ENCODE peak calls at places on chromosomes 1 and 21, in seven cellular contexts. E is heart right ventricle; L is stomach; R is aorta; I is effector memory CD4-positive, alpha-beta T cell; M is Panc1; Q is fibroblast of lung. V is an unnamed sample. For H3K4me1, the result is how much of the 10 kb centered on the place peaks cover.

GRCh38 chr1:203170625-203171330 is 4.8 kb downstream of the MYBPH start:
- DNase-seq in R (no peak), I (no peak), M (no peak), E (no peak), Q (no peak), L (no peak), V (no peak)

GRCh38 chr1:154809436-154810413 is 60.4 kb downstream of the KCNN3 start:
- DNase-seq in I (no peak), R (no peak), L (no peak), Q (no peak), M (no peak), E (no peak), V (no peak)

GRCh38 chr1:205500240-205501218 is 3.9 kb upstream of the CDK18 start:
- DNase-seq in R (no peak), M (no peak), L (no peak), Q (no peak), I (no peak), E (no peak), V (no peak)

GRCh38 chr1:234725177-234726132 is 115.5 kb upstream of the IRF2BP2 start:
- DNase-seq in Q (peak), L (peak), E (peak), M (no peak), R (no peak), I (peak), V (no peak)

GRCh38 chr1:150579110-150579954 is at the start of gene MCL1:
- DNase-seq in L (peak), M (no peak), R (peak), Q (peak), I (peak), E (peak), V (peak)

GRCh38 chr1:193676996-193677569 is 490.7 kb upstream of the B3GALT2 start:
- DNase-seq in Q (no peak), M (no peak), R (no peak), L (no peak), I (no peak), E (no peak), V (no peak)

GRCh38 chr1:67367370-67368345 is 60.0 kb downstream of the IL12RB2 start:
- DNase-seq in E (peak), Q (peak), L (peak), R (peak), I (no peak), M (no peak), V (no peak)

GRCh38 chr1:53954128-53954527 is 8.0 kb downstream of the LRRC42 start:
- DNase-seq in M (no peak), I (no peak), E (no peak), R (no peak), Q (no peak), L (no peak), V (no peak)

GRCh38 chr1:241888232-241888631 is 40.2 kb downstream of the EXO1 start:
- DNase-seq in R (no peak), M (no peak), I (no peak), Q (peak), L (no peak), E (no peak), V (no peak)

GRCh38 chr1:112794654-112795239 is 79.6 kb upstream of the PPM1J start:
- DNase-seq in R (no peak), L (no peak), I (no peak), M (no peak), Q (no peak), E (no peak), V (no peak)

GRCh38 chr1:53503433-53503925 is 44.3 kb downstream of the DMRTB1 start:
- DNase-seq in R (peak), L (no peak), Q (no peak), E (peak), I (no peak), M (no peak), V (no peak)

GRCh38 chr1:88371396-88371795 is 312.7 kb upstream of the PKN2 start:
- DNase-seq in M (no peak), E (no peak), Q (no peak), I (no peak), R (no peak), L (no peak), V (no peak)

GRCh38 chr1:29264773-29265389 is 28.6 kb downstream of the PTPRU start:
- DNase-seq in E (no peak), Q (peak), R (no peak), I (no peak), M (no peak), L (no peak), V (no peak)

GRCh38 chr1:162695687-162696086 is 63.4 kb downstream of the DDR2 start:
- DNase-seq in I (no peak), Q (no peak), M (no peak), L (no peak), R (no peak), E (no peak), V (no peak)

GRCh38 chr1:206797534-206798383 is 25.5 kb upstream of the IL10 start:
- DNase-seq in M (no peak), R (no peak), Q (no peak), I (no peak), E (no peak), L (no peak), V (no peak)

GRCh38 chr1:245791410-245792312 is 636.9 kb downstream of the KIF26B start:
- DNase-seq in L (no peak), E (no peak), M (no peak), R (no peak), I (no peak), Q (no peak), V (no peak)

GRCh38 chr1:184049291-184049690 is 2.2 kb upstream of the TSEN15 start:
- DNase-seq in R (no peak), M (no peak), L (no peak), E (no peak), Q (no peak), I (no peak), V (no peak)
- H3K4me1 ChIP-seq in R (under half), M (under half), L (under half), E (under half), Q (under half), I (under half), V (under half)

DNA sequence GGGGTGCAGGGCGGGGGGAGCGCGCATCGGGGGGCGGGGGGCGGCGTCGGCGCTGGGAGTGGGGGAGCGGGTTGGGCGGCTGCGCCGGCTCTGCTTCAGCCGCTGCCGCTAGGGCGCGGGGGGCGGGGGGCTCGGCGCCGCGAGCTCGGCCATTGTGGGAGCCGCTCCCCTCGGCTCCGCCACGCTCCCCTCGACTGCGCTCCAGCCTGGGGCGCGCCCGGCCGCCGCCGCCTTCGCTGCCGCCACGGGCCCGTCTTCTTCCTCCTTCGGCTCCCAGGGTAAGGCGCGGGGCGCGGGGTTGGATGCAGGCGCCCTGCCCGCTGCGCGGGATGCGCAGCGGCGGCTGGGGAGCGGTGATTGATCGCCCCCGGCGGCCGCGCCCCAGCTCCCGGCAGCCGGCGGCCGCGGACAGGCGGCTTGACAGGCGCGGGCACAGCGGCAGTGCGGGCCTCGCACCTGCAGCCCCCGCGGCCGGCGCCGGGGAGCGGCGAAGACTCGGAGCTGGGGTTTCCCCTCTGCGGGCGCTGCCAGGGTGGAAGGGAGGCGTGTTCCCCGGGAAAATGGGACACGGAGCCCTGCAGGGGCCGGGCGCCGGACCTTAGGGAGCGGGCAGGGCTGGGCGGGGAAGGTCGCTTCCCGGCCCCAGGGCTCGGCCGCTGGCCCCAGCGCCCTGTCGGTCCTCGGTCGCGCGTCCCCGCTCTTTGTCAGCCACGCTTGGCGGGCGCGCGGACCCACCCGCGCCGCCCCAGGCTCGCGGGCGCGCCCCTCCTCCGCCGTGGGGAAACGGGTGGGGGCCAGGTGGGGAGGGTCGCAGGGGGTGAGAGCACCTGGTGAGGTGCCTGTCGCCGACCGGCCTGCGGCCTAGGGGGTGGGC is 55.4 kb downstream of the NDUFS5 start:
- DNase-seq in I (no peak), E (peak), R (peak), M (no peak), L (no peak), Q (no peak), V (no peak)
- H3K4me3 ChIP-seq in I (peak), E (peak), R (peak), M (peak), L (peak), Q (peak), V (peak)

GRCh38 chr21:37455504-37455911 is 88.9 kb downstream of the DYRK1A start:
- DNase-seq in E (no peak), L (no peak), R (no peak), I (no peak), M (no peak), Q (peak), V (no peak)
- H3K27ac ChIP-seq in E (peak), L (peak), R (peak), I (no peak), M (no peak), Q (no peak), V (no peak)

GRCh38 chr1:25611843-25612242 is 4.7 kb upstream of the MAN1C1 start:
- DNase-seq in R (no peak), M (no peak), L (no peak), I (no peak), E (no peak), Q (no peak), V (no peak)

GRCh38 chr1:25608488-25609178 is 8.0 kb upstream of the MAN1C1 start:
- DNase-seq in M (peak), R (peak), Q (peak), E (peak), L (peak), I (peak), V (peak)

GRCh38 chr1:25612421-25612820 is 4.2 kb upstream of the MAN1C1 start:
- DNase-seq in M (no peak), Q (no peak), R (no peak), L (no peak), E (no peak), I (no peak), V (no peak)

GRCh38 chr1:25610822-25611630 is 5.6 kb upstream of the MAN1C1 start:
- DNase-seq in R (no peak), I (no peak), E (no peak), Q (peak), M (no peak), L (no peak), V (no peak)

GRCh38 chr1:25609921-25610320 is 6.7 kb upstream of the MAN1C1 start:
- DNase-seq in M (no peak), I (no peak), L (no peak), R (no peak), Q (peak), E (no peak), V (no peak)
- H3K4me1 ChIP-seq in M (under half), I (under half), L (under half), R (under half), Q (under half), E (under half), V (under half)

GRCh38 chr1:77975907-77976306 is 3.0 kb downstream of the FUBP1 start:
- DNase-seq in I (no peak), M (no peak), E (no peak), Q (no peak), L (no peak), R (no peak), V (no peak)
- H3K4me3 ChIP-seq in I (peak), M (peak), E (peak), Q (peak), L (peak), R (no peak), V (peak)

GRCh38 chr21:45054927-45055612 is 19.3 kb upstream of the ADARB1 start:
- DNase-seq in Q (no peak), M (no peak), E (no peak), I (no peak), L (no peak), R (no peak), V (no peak)
- H3K27ac ChIP-seq in Q (no peak), M (no peak), E (no peak), I (no peak), L (no peak), R (no peak), V (no peak)

GRCh38 chr1:8145525-8145924 is 119.4 kb upstream of the ERRFI1 start:
- DNase-seq in I (no peak), M (no peak), E (no peak), R (no peak), L (no peak), Q (no peak), V (no peak)
- H3K4me1 ChIP-seq in I (under half), M (under half), E (under half), R (under half), L (under half), Q (under half), V (under half)

GRCh38 chr21:34884346-34884929 is 164.7 kb downstream of the RUNX1 start:
- DNase-seq in I (no peak), R (no peak), E (no peak), L (no peak), M (no peak), Q (peak), V (no peak)
- H3K4me3 ChIP-seq in I (no peak), R (no peak), E (no peak), L (peak), M (peak), Q (peak), V (peak)

V was measured in Peyer's patch.